ENCODE peak calls at places on chromosomes 7 and 10, in nine cellular contexts. W is sigmoid colon, V is ovary, S is esophagus muscularis mucosa, X is suprapubic skin, U is H1, O is stomach, E is HepG2, I is A549. H is an unnamed sample. For H3K4me1, the result is how much of the 10 kb centered on the place peaks cover.

GRCh38 chr10:21174670-21175495 is 277.8 kb upstream of the NEBL start:
- DNase-seq in E (no peak), X (no peak), O (no peak), V (no peak), I (no peak), U (no peak), S (no peak), W (no peak), H (no peak)

GRCh38 chr7:117119192-117119924 is 166.1 kb downstream of the ST7 start:
- DNase-seq in V (peak), S (peak), E (peak), U (peak), W (peak), X (peak), O (peak), I (peak), H (peak)

GRCh38 chr10:72275351-72276012 is 1.8 kb downstream of the DDIT4 start:
- DNase-seq in S (no peak), X (no peak), I (peak), E (no peak), W (no peak), U (no peak), V (peak), O (no peak), H (no peak)

GRCh38 chr10:51288511-51288910 is 214.2 kb downstream of the PRKG1 start:
- DNase-seq in V (no peak), S (no peak), X (no peak), W (no peak), U (no peak), E (no peak), I (no peak), O (no peak), H (no peak)

GRCh38 chr7:100170111-100170897 is 1.9 kb upstream of the GAL3ST4 start:
- DNase-seq in I (no peak), V (no peak), W (no peak), S (no peak), U (no peak), X (peak), O (no peak), E (no peak), H (no peak)

GRCh38 chr10:102645388-102645740 is 1.1 kb downstream of the TRIM8 start:
- DNase-seq in W (peak), V (peak), E (peak), U (no peak), I (peak), O (peak), X (peak), S (no peak), H (no peak)

GRCh38 chr7:44401692-44402091 is 76.3 kb upstream of the CAMK2B start:
- DNase-seq in O (no peak), W (no peak), I (no peak), E (no peak), X (no peak), U (no peak), V (no peak), S (peak), H (no peak)

GRCh38 chr10:14926722-14927416 is 27.0 kb downstream of the DCLRE1C start:
- DNase-seq in X (no peak), V (no peak), O (no peak), I (no peak), S (no peak), W (no peak), U (no peak), E (no peak), H (no peak)

GRCh38 chr10:129099992-129100391 is 367.0 kb upstream of the MGMT start:
- DNase-seq in I (no peak), V (no peak), X (no peak), O (no peak), U (no peak), S (peak), E (no peak), W (no peak), H (no peak)

GRCh38 chr10:95201736-95202135 is 7.7 kb downstream of the ACSM6 start:
- DNase-seq in V (no peak), O (no peak), W (no peak), X (no peak), I (peak), U (no peak), E (peak), S (no peak), H (no peak)

GRCh38 chr7:112159346-112159745 is 46.9 kb downstream of the DOCK4 start:
- DNase-seq in V (no peak), I (no peak), U (no peak), O (no peak), W (no peak), E (no peak), S (no peak), X (no peak), H (no peak)

GRCh38 chr10:124093076-124093773 is at the start of gene CHST15:
- DNase-seq in V (peak), X (no peak), W (peak), O (peak), U (peak), S (no peak), E (peak), I (peak), H (peak)

GRCh38 chr10:89475567-89475966 is 59.8 kb downstream of the SLC16A12 start:
- DNase-seq in I (no peak), U (no peak), X (no peak), W (no peak), V (no peak), S (no peak), E (peak), O (no peak), H (no peak)

GRCh38 chr10:1526427-1527055 is 210.8 kb downstream of the ADARB2 start:
- DNase-seq in I (no peak), V (no peak), W (peak), S (no peak), X (no peak), E (no peak), U (no peak), O (no peak), H (no peak)

GRCh38 chr10:62687230-62687748 is 117.2 kb upstream of the ADO start:
- DNase-seq in E (no peak), S (no peak), U (no peak), V (no peak), I (peak), X (no peak), W (no peak), O (no peak), H (no peak)

GRCh38 chr7:17939670-17940301 is 508 bp downstream of the SNX13 start:
- DNase-seq in V (peak), E (peak), U (no peak), S (no peak), I (peak), W (peak), X (peak), O (peak), H (peak)

GRCh38 chr10:93352638-93353383 is 129.3 kb downstream of the MYOF start:
- DNase-seq in S (peak), X (no peak), U (no peak), W (no peak), V (no peak), O (no peak), E (peak), I (peak), H (no peak)

GRCh38 chr7:150379590-150380379 is 655 bp downstream of the ZNF775 start:
- DNase-seq in I (peak), O (no peak), X (no peak), S (no peak), E (no peak), W (peak), V (no peak), U (no peak), H (peak)

GRCh38 chr10:47076949-47077348 is 165.7 kb downstream of the PTPN20 start:
- DNase-seq in U (no peak), W (no peak), X (no peak), E (no peak), V (no peak), I (no peak), S (no peak), O (no peak), H (no peak)

GRCh38 chr7:142481548-142481947 is 223.7 kb upstream of the PRSS58 start:
- DNase-seq in U (no peak), O (no peak), S (no peak), W (no peak), E (no peak), X (no peak), I (no peak), V (no peak), H (no peak)

GRCh38 chr10:66943590-66943989 is 17.8 kb downstream of the LRRTM3 start:
- DNase-seq in U (no peak), O (no peak), V (no peak), S (no peak), X (no peak), E (no peak), I (no peak), W (no peak), H (no peak)

GRCh38 chr10:30817541-30817940 is 188.0 kb upstream of the LYZL2 start:
- DNase-seq in U (no peak), E (no peak), O (no peak), V (no peak), S (no peak), I (no peak), X (no peak), W (no peak), H (no peak)

GRCh38 chr7:128931965-128932861 is 5.5 kb upstream of the IRF5 start:
- DNase-seq in U (no peak), V (no peak), X (peak), W (peak), E (no peak), O (no peak), I (no peak), S (no peak), H (no peak)

GRCh38 chr10:133455611-133456031 is 1.9 kb downstream of the SCART1 start:
- DNase-seq in X (peak), U (no peak), E (no peak), I (no peak), W (no peak), O (no peak), V (no peak), S (peak), H (no peak)

GRCh38 chr7:90595801-90596683 is at the start of gene CDK14:
- DNase-seq in W (peak), O (peak), I (peak), S (no peak), V (peak), U (no peak), X (peak), E (peak), H (peak)

GRCh38 chr7:139853576-139854511 is 24.8 kb downstream of the TBXAS1 start:
- DNase-seq in V (no peak), U (no peak), W (peak), E (no peak), S (peak), I (peak), X (no peak), O (peak), H (no peak)

GRCh38 chr10:126253613-126254002 is 134.7 kb downstream of the ADAM12 start:
- DNase-seq in O (no peak), S (no peak), W (no peak), I (no peak), X (no peak), U (no peak), E (no peak), V (no peak), H (no peak)

GRCh38 chr7:99042957-99043356 is 101.0 kb downstream of the SMURF1 start:
- DNase-seq in X (no peak), E (peak), V (no peak), U (no peak), W (no peak), O (no peak), I (no peak), S (no peak), H (no peak)

GRCh38 chr7:5222861-5223411 is 32.9 kb downstream of the WIPI2 start:
- DNase-seq in S (no peak), E (no peak), U (no peak), X (no peak), W (peak), O (peak), V (no peak), I (no peak), H (peak)

GRCh38 chr10:101001225-101002035 is 1.8 kb downstream of the LZTS2 start:
- DNase-seq in E (no peak), S (peak), I (no peak), X (peak), V (peak), W (peak), O (peak), U (no peak), H (peak)

GRCh38 chr10:133025558-133026090 is 62.1 kb upstream of the ADGRA1 start:
- DNase-seq in I (no peak), E (no peak), V (no peak), X (no peak), S (no peak), U (no peak), W (no peak), O (no peak), H (no peak)

GRCh38 chr7:128352138-128352537 is 8.4 kb upstream of the RBM28 start:
- DNase-seq in W (peak), O (peak), E (peak), I (peak), S (no peak), U (peak), V (no peak), X (no peak), H (peak)

DNA sequence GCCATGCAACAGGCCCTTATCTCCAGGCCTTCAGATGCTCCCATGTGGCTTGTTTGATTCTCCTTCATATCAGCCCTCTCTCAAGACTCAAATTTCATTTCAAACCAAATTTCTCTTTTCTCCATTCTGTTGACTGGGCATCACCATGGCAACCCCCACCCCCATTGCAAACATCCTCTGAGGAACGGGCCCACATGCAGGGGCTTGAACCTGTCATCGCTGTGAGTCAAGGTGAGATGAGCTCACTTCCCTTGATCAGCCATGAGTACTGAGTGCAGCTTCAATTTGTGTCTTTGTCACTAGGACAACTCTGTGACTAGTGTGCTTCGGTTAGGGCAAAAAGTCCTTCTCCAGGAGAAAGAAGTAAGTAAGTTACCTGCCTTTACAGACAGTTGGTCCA is 41.8 kb downstream of the CALML3 start:
- DNase-seq in X (peak), U (no peak), E (no peak), V (peak), W (no peak), S (no peak), O (no peak), I (no peak), H (no peak)
- H3K4me3 ChIP-seq in X (no peak), U (no peak), E (no peak), V (no peak), W (no peak), S (no peak), O (no peak), I (no peak), H (no peak)

GRCh38 chr10:103832806-103833205 is 22.6 kb downstream of the SH3PXD2A start:
- DNase-seq in U (no peak), I (no peak), W (no peak), O (no peak), V (no peak), E (no peak), X (no peak), S (no peak), H (no peak)

GRCh38 chr10:103834436-103835095 is 20.8 kb downstream of the SH3PXD2A start:
- DNase-seq in U (no peak), I (no peak), E (no peak), O (no peak), V (no peak), X (no peak), W (peak), S (no peak), H (no peak)

GRCh38 chr10:103836273-103836672 is 19.1 kb downstream of the SH3PXD2A start:
- DNase-seq in X (peak), I (no peak), E (no peak), U (no peak), V (no peak), O (no peak), W (peak), S (no peak), H (no peak)

GRCh38 chr10:103835121-103836045 is 20.0 kb downstream of the SH3PXD2A start:
- DNase-seq in S (peak), E (no peak), O (no peak), V (peak), I (peak), W (peak), U (no peak), X (no peak), H (peak)

GRCh38 chr10:103833731-103834365 is 21.5 kb downstream of the SH3PXD2A start:
- DNase-seq in S (no peak), V (peak), I (peak), W (peak), U (no peak), O (no peak), E (peak), X (no peak), H (no peak)
- H3K4me1 ChIP-seq in S (half or more), V (under half), I (under half), W (under half), U (under half), O (under half), E (half or more), X (half or more), H (under half)

GRCh38 chr10:110500515-110500905 is 2.8 kb downstream of the DUSP5 start:
- DNase-seq in E (no peak), X (no peak), U (no peak), O (no peak), S (no peak), V (no peak), I (peak), W (no peak), H (no peak)
- TF ChIP-seq EP300 in E (no peak), X (no peak), U (no peak), O (no peak), S (no peak), V (no peak), I (no peak), W (peak), H (no peak)

DNA sequence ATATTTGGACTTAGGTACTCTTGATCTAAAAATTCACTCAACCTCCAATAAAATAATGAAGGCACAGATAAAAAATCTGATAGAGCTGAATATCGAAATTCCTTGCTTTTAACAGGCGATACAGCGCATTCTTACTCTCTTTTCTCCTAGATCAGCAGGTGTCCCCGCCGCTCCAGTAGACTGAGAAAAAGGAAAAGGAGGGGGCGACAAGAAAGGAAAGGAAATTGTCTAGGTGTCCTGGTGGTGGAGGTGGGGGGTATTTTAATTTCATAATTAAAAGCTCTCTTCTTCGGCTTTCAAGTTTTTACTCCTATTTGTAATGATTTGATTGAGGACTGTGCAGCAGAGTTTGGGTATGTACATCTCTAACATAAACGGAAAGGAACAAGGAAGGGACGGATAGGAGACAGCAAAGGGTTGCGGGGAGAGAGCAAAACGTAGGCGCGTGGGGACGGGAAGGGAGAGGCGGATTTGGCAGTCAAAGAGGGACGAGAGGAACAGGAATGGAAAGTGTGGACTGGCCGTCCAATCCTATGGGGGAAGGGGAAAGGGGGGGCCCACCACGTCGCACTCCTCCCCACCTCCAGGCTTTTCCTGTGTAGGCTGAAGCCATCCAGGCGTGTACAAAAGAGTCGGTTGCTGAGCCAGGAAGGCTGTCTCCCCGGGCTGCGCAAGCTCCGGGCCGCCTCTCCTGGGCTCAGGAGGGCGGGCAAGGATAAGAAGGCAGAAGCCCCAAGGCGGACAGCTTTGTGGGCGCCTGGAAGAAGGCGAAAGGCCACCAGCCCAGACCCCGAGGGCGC is 875 bp upstream of the HECTD2 start:
- DNase-seq in I (peak), U (no peak), X (peak), S (peak), E (peak), O (peak), V (peak), W (peak), H (peak)
- H3K4me3 ChIP-seq in I (peak), U (peak), X (peak), S (peak), E (peak), O (peak), V (peak), W (peak), H (peak)

DNA sequence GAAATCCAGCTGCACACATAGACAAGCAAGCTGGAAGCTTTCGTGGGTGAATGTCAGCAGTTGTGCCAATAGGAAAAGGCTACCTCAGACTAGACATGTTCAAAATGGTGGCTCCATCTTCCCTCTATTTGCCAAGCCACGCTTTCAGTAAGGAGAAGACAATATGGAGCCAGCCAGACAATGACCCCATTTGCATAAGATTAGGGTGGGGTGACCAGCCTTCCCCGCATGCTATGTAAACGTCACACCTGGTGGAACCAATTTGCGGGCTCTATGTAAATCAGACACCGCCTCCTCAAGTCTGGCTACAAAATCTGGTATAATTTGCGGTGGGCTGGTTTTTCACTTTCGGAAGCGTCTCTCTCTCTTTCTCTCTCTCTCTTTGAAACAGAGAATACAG is 297.4 kb upstream of the PCDH15 start:
- DNase-seq in I (no peak), E (no peak), O (no peak), V (no peak), U (no peak), X (no peak), S (no peak), W (no peak), H (no peak)
- H3K4me1 ChIP-seq in I (under half), E (under half), O (under half), V (under half), U (under half), X (under half), S (under half), W (under half), H (under half)

GRCh38 chr7:36982749-36983148 is 258.5 kb upstream of the AOAH start:
- DNase-seq in X (no peak), E (no peak), W (no peak), O (no peak), V (no peak), S (no peak), U (no peak), I (no peak), H (no peak)

GRCh38 chr7:36984710-36985308 is 260.5 kb upstream of the AOAH start:
- DNase-seq in O (no peak), E (no peak), U (no peak), X (no peak), W (no peak), S (no peak), I (no peak), V (no peak), H (no peak)

GRCh38 chr7:36986429-36987362 is 262.4 kb upstream of the AOAH start:
- DNase-seq in W (no peak), X (no peak), S (no peak), U (peak), I (peak), O (peak), E (peak), V (peak), H (peak)

GRCh38 chr7:36985866-36986402 is 261.6 kb upstream of the AOAH start:
- DNase-seq in X (no peak), V (no peak), U (no peak), W (no peak), E (no peak), O (no peak), S (no peak), I (no peak), H (no peak)

GRCh38 chr7:36984051-36984492 is 259.8 kb upstream of the AOAH start:
- DNase-seq in I (no peak), S (no peak), E (peak), X (no peak), V (no peak), U (no peak), O (no peak), W (no peak), H (no peak)
- TF ChIP-seq EP300 in I (no peak), S (no peak), E (peak), X (no peak), V (no peak), U (no peak), O (no peak), W (no peak), H (no peak)

GRCh38 chr7:36670585-36671431 is 53.5 kb downstream of the AOAH start:
- DNase-seq in O (peak), X (no peak), E (peak), U (no peak), S (no peak), I (peak), V (peak), W (no peak), H (peak)
- H3K4me3 ChIP-seq in O (no peak), X (no peak), E (no peak), U (no peak), S (no peak), I (no peak), V (no peak), W (no peak), H (no peak)